ENCODE peak calls at places on chromosomes 6 and 20, in eight cellular contexts. G is anterior cingulate cortex; R is uterus; X is activated CD4-positive, alpha-beta T cell treated with anti-CD3 and anti-CD28 coated beads for 48 hours; Z is HuH-7.5; J is CD8-positive, alpha-beta memory T cell; V is activated T-helper 1 cell treated with anti-CD3 and anti-CD28 coated beads, Interleukin-2, amount 50 U/mL, for 16 hours; I is SHP77 treated with DMSO at 0.1 percent for 48 hours. T is an unnamed sample.

GRCh38 chr6:131548441-131548840 is 24.6 kb upstream of the ARG1 start:
- DNase-seq in G (no peak), R (no peak), X (no peak), Z (no peak), J (no peak), V (no peak), I (no peak), T (no peak)

GRCh38 chr6:137271245-137272183 is 52.3 kb upstream of the IFNGR1 start:
- DNase-seq in G (no peak), R (no peak), X (no peak), Z (peak; percentile 9), J (peak; percentile 25), V (no peak), I (peak; percentile 28), T (no peak)

GRCh38 chr6:90466191-90466940 is 120.5 kb downstream of the MAP3K7 start:
- DNase-seq in G (peak; percentile 16), R (no peak), X (peak; percentile 56), Z (no peak), J (no peak), V (no peak), I (no peak), T (no peak)

GRCh38 chr6:111888928-111889696 is 15.9 kb upstream of the FYN start:
- DNase-seq in G (no peak), R (peak; percentile 37), X (no peak), Z (peak; percentile 20), J (no peak), V (no peak), I (no peak), T (no peak)

GRCh38 chr6:103122766-103123601 is 1729.5 kb downstream of the GRIK2 start:
- DNase-seq in G (no peak), R (no peak), X (peak; percentile 27), Z (peak; percentile 12), J (no peak), V (no peak), I (peak; percentile 74), T (peak; percentile 61)

GRCh38 chr6:30227763-30228487 is 14.7 kb upstream of the TRIM26 start:
- DNase-seq in G (no peak), R (no peak), X (peak; percentile 13), Z (no peak), J (no peak), V (no peak), I (no peak), T (no peak)

GRCh38 chr6:35363293-35363750 is 21.0 kb downstream of the PPARD start:
- DNase-seq in G (no peak), R (no peak), X (no peak), Z (no peak), J (no peak), V (no peak), I (no peak), T (peak; percentile 51)

GRCh38 chr6:73739097-73739496 is 43.1 kb downstream of the CD109 start:
- DNase-seq in G (no peak), R (no peak), X (no peak), Z (peak; percentile 13), J (peak; percentile 51), V (no peak), I (peak; percentile 61), T (no peak)

GRCh38 chr6:108127826-108128225 is 38.0 kb upstream of the NR2E1 start:
- DNase-seq in G (no peak), R (no peak), X (no peak), Z (peak; percentile 70), J (no peak), V (no peak), I (peak; percentile 11), T (no peak)

GRCh38 chr6:118500130-118501015 is 47.7 kb upstream of the PLN start:
- DNase-seq in G (no peak), R (no peak), X (no peak), Z (no peak), J (no peak), V (no peak), I (no peak), T (no peak)

GRCh38 chr6:23784313-23784919 is 341.6 kb upstream of the NRSN1 start:
- DNase-seq in G (no peak), R (no peak), X (no peak), Z (no peak), J (no peak), V (no peak), I (no peak), T (no peak)

GRCh38 chr6:138157986-138158638 is 3.6 kb upstream of the ARFGEF3 start:
- DNase-seq in G (no peak), R (no peak), X (no peak), Z (peak; percentile 51), J (no peak), V (no peak), I (no peak), T (no peak)

GRCh38 chr6:127267742-127268588 is 1.3 kb downstream of the RNF146 start:
- DNase-seq in G (no peak), R (no peak), X (no peak), Z (peak; percentile 22), J (no peak), V (no peak), I (no peak), T (no peak)

GRCh38 chr6:168194732-168195565 is 115.9 kb upstream of the FRMD1 start:
- DNase-seq in G (no peak), R (no peak), X (no peak), Z (no peak), J (no peak), V (no peak), I (no peak), T (no peak)

GRCh38 chr6:137823826-137824501 is 43.1 kb upstream of the TNFAIP3 start:
- DNase-seq in G (peak; percentile 3), R (no peak), X (peak; percentile 71), Z (no peak), J (peak; percentile 97), V (peak; percentile 48), I (no peak), T (no peak)

GRCh38 chr20:41357424-41358163 is 9.0 kb downstream of the EMILIN3 start:
- DNase-seq in G (no peak), R (no peak), X (no peak), Z (no peak), J (no peak), V (no peak), I (no peak), T (no peak)

GRCh38 chr20:43138061-43138860 is 51.4 kb downstream of the PTPRT start:
- DNase-seq in G (no peak), R (no peak), X (no peak), Z (no peak), J (no peak), V (no peak), I (no peak), T (no peak)

GRCh38 chr6:71011861-71012260 is 55.0 kb upstream of the B3GAT2 start:
- DNase-seq in G (no peak), R (no peak), X (no peak), Z (no peak), J (no peak), V (no peak), I (no peak), T (no peak)

GRCh38 chr6:126017668-126018067 is 31.3 kb downstream of the TRMT11 start:
- DNase-seq in G (no peak), R (no peak), X (no peak), Z (no peak), J (no peak), V (no peak), I (no peak), T (no peak)